ENCODE peak calls at places on chromosomes 7 and 10, in four cellular contexts. B, S, M and Q are unnamed samples.

GRCh38 chr10:49781247-49781646 is 19.1 kb upstream of the OGDHL start:
- DNase-seq in B (no peak), S (no peak), M (no peak), Q (no peak)

GRCh38 chr10:126840736-126841135 is 64.5 kb upstream of the DOCK1 start:
- DNase-seq in B (no peak), S (no peak), M (no peak), Q (no peak)

GRCh38 chr10:103612462-103613365 is 119.2 kb downstream of the NEURL1 start:
- DNase-seq in B (no peak), S (no peak), M (no peak), Q (no peak)

GRCh38 chr7:47511698-47512370 is 70.1 kb downstream of the TNS3 start:
- DNase-seq in B (peak), S (no peak), M (no peak), Q (no peak)

GRCh38 chr10:71296086-71296485 is 23.0 kb upstream of the SLC29A3 start:
- DNase-seq in B (no peak), S (no peak), M (no peak), Q (no peak)

GRCh38 chr10:6721480-6721879 is 141.4 kb upstream of the PRKCQ start:
- DNase-seq in B (no peak), S (peak), M (no peak), Q (no peak)

GRCh38 chr7:77862691-77863090 is 64.1 kb downstream of the PHTF2 start:
- DNase-seq in B (no peak), S (no peak), M (no peak), Q (no peak)

GRCh38 chr10:120841522-120842189 is 9.5 kb upstream of the WDR11 start:
- DNase-seq in B (no peak), S (no peak), M (no peak), Q (no peak)

GRCh38 chr10:114491933-114492332 is 87.6 kb upstream of the AFAP1L2 start:
- DNase-seq in B (no peak), S (no peak), M (no peak), Q (no peak)

GRCh38 chr7:92586403-92586802 is 3.8 kb downstream of the FAM133B start:
- DNase-seq in B (no peak), S (no peak), M (no peak), Q (no peak)

GRCh38 chr7:1668486-1668931 is 1.6 kb upstream of the ELFN1 start:
- DNase-seq in B (peak), S (peak), M (no peak), Q (peak)

GRCh38 chr7:98996162-98996552 is 117.8 kb downstream of the TRRAP start:
- DNase-seq in B (no peak), S (no peak), M (no peak), Q (no peak)

GRCh38 chr7:144725070-144725469 is 110.8 kb downstream of the TPK1 start:
- DNase-seq in B (no peak), S (no peak), M (no peak), Q (no peak)

GRCh38 chr10:71276873-71277272 is 42.2 kb upstream of the SLC29A3 start:
- DNase-seq in B (no peak), S (no peak), M (no peak), Q (no peak)

GRCh38 chr7:92547579-92547978 is 19.0 kb downstream of the RBM48 start:
- DNase-seq in B (no peak), S (no peak), M (no peak), Q (no peak)

GRCh38 chr7:92595281-92595680 is 5.1 kb upstream of the FAM133B start:
- DNase-seq in B (no peak), S (no peak), M (no peak), Q (no peak)

GRCh38 chr7:128755075-128755474 is 15.9 kb downstream of the CALU start:
- DNase-seq in B (no peak), S (no peak), M (no peak), Q (no peak)

GRCh38 chr7:94389381-94389780 is 5.3 kb upstream of the COL1A2 start:
- DNase-seq in B (no peak), S (no peak), M (no peak), Q (no peak)

GRCh38 chr7:157964521-157964920 is 623.1 kb downstream of the PTPRN2 start:
- DNase-seq in B (no peak), S (no peak), M (no peak), Q (no peak)

GRCh38 chr10:35961501-35961900 is 319.4 kb upstream of the FZD8 start:
- DNase-seq in B (no peak), S (no peak), M (no peak), Q (no peak)

DNA sequence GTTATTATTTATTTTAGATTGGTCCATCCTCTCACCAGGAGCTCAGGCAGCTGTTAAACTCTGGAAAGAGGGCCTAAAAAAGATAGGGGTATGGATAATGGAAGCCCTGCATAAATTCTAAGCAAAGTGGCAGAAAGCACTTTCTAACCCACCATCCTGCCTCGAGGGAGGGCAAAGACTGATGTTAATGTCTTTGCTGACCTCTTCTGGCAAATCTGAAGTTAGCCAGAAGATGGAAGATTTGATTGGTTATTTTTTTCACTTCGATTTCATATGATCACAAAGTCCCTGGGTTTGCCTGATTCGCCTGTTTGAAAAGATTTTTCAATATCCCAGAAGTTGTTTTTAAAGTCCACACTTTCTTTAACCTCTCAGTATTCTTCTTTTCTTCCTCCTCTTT is 24.8 kb downstream of the OR9A2 start:
- DNase-seq in B (no peak), S (peak), M (no peak), Q (no peak)
- TF ChIP-seq CTCF in B (no peak), S (peak), M (no peak), Q (peak)

GRCh38 chr7:89332026-89332425 is 536.5 kb upstream of the TEX47 start:
- DNase-seq in B (no peak), S (no peak), M (no peak), Q (no peak)

GRCh38 chr7:89339748-89340147 is 544.2 kb upstream of the TEX47 start:
- DNase-seq in B (no peak), S (no peak), M (no peak), Q (no peak)

GRCh38 chr7:89335490-89335889 is 540.0 kb upstream of the TEX47 start:
- DNase-seq in B (no peak), S (no peak), M (no peak), Q (no peak)

GRCh38 chr7:89334785-89335184 is 539.2 kb upstream of the TEX47 start:
- DNase-seq in B (no peak), S (no peak), M (no peak), Q (no peak)
- TF ChIP-seq CTCF in B (no peak), S (no peak), M (no peak), Q (peak)

DNA sequence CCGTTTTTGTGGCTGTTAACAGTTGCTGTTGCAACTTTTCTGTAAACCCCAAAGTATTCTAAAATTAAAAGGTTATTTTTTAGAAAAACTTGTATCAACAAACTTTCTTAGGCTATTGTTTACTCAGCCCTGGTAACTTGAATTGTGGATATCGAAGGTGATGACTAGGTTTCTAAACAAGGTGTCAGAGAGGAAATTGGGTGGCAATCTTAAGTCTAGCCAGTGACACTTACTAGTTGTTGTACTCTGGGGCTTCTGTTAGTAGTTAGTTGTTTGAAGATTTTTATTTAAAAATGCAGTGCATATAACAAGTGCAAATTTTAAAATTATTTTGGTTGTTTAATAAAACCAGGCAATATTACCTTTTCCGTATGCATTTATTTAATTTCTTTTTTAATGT is 1.3 kb downstream of the KIF11 start:
- DNase-seq in B (no peak), S (no peak), M (no peak), Q (no peak)
- TF ChIP-seq CTCF in B (no peak), S (no peak), M (no peak), Q (no peak)

DNA sequence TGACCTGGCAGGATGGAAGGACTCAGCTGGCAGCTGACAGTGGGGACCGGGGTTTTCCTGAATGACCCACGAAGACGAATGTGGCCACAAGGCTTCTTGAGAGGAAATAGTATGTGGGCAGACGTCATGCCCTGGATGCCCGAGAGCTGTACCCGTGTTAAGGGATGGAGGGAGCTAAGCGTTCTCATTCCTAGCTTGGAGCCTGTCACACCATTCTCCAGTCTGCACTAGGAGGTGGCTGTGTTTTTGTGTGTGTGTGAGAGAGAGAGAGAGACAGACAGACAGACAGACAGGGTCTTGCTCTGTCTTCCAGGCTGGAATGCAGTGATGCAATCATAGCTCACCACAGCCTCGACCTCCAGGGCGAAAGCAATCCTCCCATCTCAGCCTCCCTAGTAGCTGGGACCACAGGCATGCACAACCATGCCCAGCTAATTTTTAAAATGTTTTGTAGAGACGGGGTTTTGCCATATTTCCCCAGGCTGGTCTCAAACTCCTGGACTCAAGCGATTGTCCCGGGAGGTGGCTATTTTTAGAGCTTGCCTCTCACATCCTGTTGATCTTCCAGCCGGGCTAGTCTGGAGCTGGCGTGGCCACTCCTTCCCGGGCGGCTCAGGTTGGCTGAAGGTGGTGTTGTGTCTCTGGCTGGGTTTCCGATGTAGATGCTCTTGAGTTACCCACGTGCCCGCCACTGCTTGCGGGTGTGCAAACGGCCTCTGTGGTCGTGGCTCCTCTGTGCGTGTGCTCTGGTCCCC is 2.1 kb downstream of the AMZ1 start:
- DNase-seq in B (no peak), S (no peak), M (no peak), Q (no peak)
- TF ChIP-seq CTCF in B (no peak), S (no peak), M (no peak), Q (no peak)

GRCh38 chr7:15920953-15921352 is 234.5 kb upstream of the MEOX2 start:
- DNase-seq in B (no peak), S (no peak), M (no peak), Q (no peak)

GRCh38 chr7:15925608-15926007 is 239.1 kb upstream of the MEOX2 start:
- DNase-seq in B (no peak), S (no peak), M (no peak), Q (no peak)

GRCh38 chr7:15924910-15925309 is 238.4 kb upstream of the MEOX2 start:
- DNase-seq in B (no peak), S (no peak), M (no peak), Q (no peak)

GRCh38 chr7:15922002-15922401 is 235.5 kb upstream of the MEOX2 start:
- DNase-seq in B (no peak), S (no peak), M (no peak), Q (no peak)

GRCh38 chr7:15921576-15921975 is 235.1 kb upstream of the MEOX2 start:
- DNase-seq in B (no peak), S (no peak), M (no peak), Q (no peak)
- TF ChIP-seq CTCF in B (no peak), S (no peak), M (no peak), Q (no peak)